ENCODE peak calls at places on chromosomes 11 and 22, in five cellular contexts. P is upper lobe of right lung, C is heart right ventricle, M is suprapubic skin, W is IMR-90. A is an unnamed sample. For H3K27me3, the result is how much of the 10 kb centered on the place peaks cover.

GRCh38 chr11:45930031-45930794 is 7.8 kb downstream of the LARGE2 start:
- DNase-seq in P (peak), C (peak), M (peak), W (no peak), A (no peak)

GRCh38 chr11:5364214-5364613 is 12.9 kb downstream of the OR51B6 start:
- DNase-seq in P (no peak), C (no peak), M (no peak), W (peak), A (no peak)

GRCh38 chr22:29032014-29032475 is 29.6 kb downstream of the C22orf31 start:
- DNase-seq in P (no peak), C (no peak), M (no peak), W (no peak), A (no peak)

GRCh38 chr11:57639321-57640067 is 10.2 kb downstream of the YPEL4 start:
- DNase-seq in P (no peak), C (no peak), M (no peak), W (peak), A (no peak)

GRCh38 chr11:116162541-116163230 is 610.1 kb downstream of the BUD13 start:
- DNase-seq in P (no peak), C (no peak), M (no peak), W (no peak), A (no peak)

GRCh38 chr22:33687464-33687863 is 232.8 kb downstream of the LARGE1 start:
- DNase-seq in P (no peak), C (no peak), M (no peak), W (no peak), A (no peak)

GRCh38 chr22:19016081-19016480 is 80.0 kb upstream of the PRODH start:
- DNase-seq in P (no peak), C (no peak), M (no peak), W (no peak), A (no peak)

GRCh38 chr11:116835042-116835772 is 2.2 kb downstream of the APOA1 start:
- DNase-seq in P (no peak), C (no peak), M (no peak), W (no peak), A (no peak)

GRCh38 chr22:48794906-48795305 is 1032.8 kb downstream of the BRD1 start:
- DNase-seq in P (no peak), C (no peak), M (no peak), W (no peak), A (no peak)

GRCh38 chr22:30891781-30892180 is 76.8 kb downstream of the MORC2 start:
- DNase-seq in P (peak), C (no peak), M (no peak), W (no peak), A (peak)

GRCh38 chr11:96052921-96053631 is 129.2 kb upstream of the MTMR2 start:
- DNase-seq in P (no peak), C (no peak), M (no peak), W (peak), A (no peak)

GRCh38 chr11:30499940-30500339 is 86.2 kb downstream of the MPPED2 start:
- DNase-seq in P (no peak), C (no peak), M (no peak), W (no peak), A (no peak)

GRCh38 chr11:43518407-43519165 is 159.9 kb downstream of the TTC17 start:
- DNase-seq in P (no peak), C (no peak), M (no peak), W (peak), A (no peak)

GRCh38 chr11:8777907-8778767 is 95.5 kb downstream of the RPL27A start:
- DNase-seq in P (no peak), C (peak), M (peak), W (peak), A (peak)

GRCh38 chr11:57087966-57088365 is 93.8 kb upstream of the LRRC55 start:
- DNase-seq in P (no peak), C (no peak), M (no peak), W (no peak), A (no peak)

GRCh38 chr11:65221026-65221425 is 39.3 kb downstream of the CAPN1 start:
- DNase-seq in P (no peak), C (no peak), M (no peak), W (no peak), A (no peak)

GRCh38 chr11:113668255-113668654 is 37.9 kb downstream of the TMPRSS5 start:
- DNase-seq in P (no peak), C (no peak), M (no peak), W (no peak), A (no peak)

GRCh38 chr11:131370901-131371790 is 731 bp downstream of the NTM start:
- DNase-seq in P (no peak), C (no peak), M (no peak), W (no peak), A (no peak)

GRCh38 chr11:35511666-35512065 is 13.8 kb downstream of the PAMR1 start:
- DNase-seq in P (no peak), C (no peak), M (no peak), W (peak), A (no peak)

GRCh38 chr11:15278129-15278528 is 163.4 kb downstream of the INSC start:
- DNase-seq in P (no peak), C (no peak), M (no peak), W (peak), A (no peak)

GRCh38 chr11:15275141-15275540 is 160.4 kb downstream of the INSC start:
- DNase-seq in P (no peak), C (no peak), M (no peak), W (no peak), A (no peak)

GRCh38 chr11:15280393-15280792 is 165.7 kb downstream of the INSC start:
- DNase-seq in P (no peak), C (no peak), M (no peak), W (no peak), A (no peak)

GRCh38 chr11:15276616-15277015 is 161.9 kb downstream of the INSC start:
- DNase-seq in P (no peak), C (no peak), M (no peak), W (peak), A (no peak)
- TF ChIP-seq CTCF in P (peak), C (peak), M (no peak), W (peak), A (no peak)

GRCh38 chr11:64163951-64164350 is 2.0 kb downstream of the MACROD1 start:
- DNase-seq in P (no peak), C (no peak), M (no peak), W (no peak), A (no peak)

GRCh38 chr11:64165842-64166635 is at the start of gene MACROD1:
- DNase-seq in P (peak), C (peak), M (peak), W (peak), A (peak)

GRCh38 chr11:64164392-64165312 is 1.3 kb downstream of the MACROD1 start:
- DNase-seq in P (peak), C (peak), M (no peak), W (no peak), A (no peak)

GRCh38 chr11:64161037-64161436 is 4.9 kb downstream of the MACROD1 start:
- DNase-seq in P (no peak), C (no peak), M (no peak), W (no peak), A (no peak)

GRCh38 chr11:64165482-64165841 is 451 bp downstream of the MACROD1 start:
- DNase-seq in P (peak), C (peak), M (no peak), W (no peak), A (no peak)
- H3K27ac ChIP-seq in P (peak), C (peak), M (peak), W (peak), A (peak)

DNA sequence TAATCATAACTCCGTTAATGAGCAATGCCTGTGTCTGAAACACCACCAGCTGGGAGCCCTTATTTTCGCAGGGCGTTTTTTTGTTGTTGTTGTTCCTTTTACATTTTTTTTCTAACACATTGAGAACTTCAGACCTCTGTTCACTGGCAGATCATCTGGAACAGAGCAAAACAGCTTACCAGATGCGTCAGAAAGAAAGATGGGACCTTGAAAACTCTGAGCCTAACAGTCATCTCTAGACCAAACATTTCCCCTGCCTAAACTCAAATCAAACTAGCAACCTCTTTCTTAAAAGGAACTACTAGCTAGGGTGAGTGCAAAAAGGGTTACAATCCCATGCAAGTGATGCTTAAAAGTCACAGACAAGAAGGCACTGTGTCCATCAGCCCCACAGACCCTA is 93.2 kb downstream of the PLEKHA7 start:
- DNase-seq in P (no peak), C (no peak), M (no peak), W (no peak), A (no peak)
- H3K27me3 ChIP-seq in P (under half), C (under half), M (under half), W (under half), A (under half)

GRCh38 chr11:110367571-110367970 is 62.2 kb upstream of the FDX1 start:
- DNase-seq in P (no peak), C (no peak), M (no peak), W (no peak), A (no peak)
- TF ChIP-seq CTCF in P (peak), C (peak), M (no peak), W (peak), A (no peak)

GRCh38 chr11:128575956-128576340 is 11.4 kb downstream of the ETS1 start:
- DNase-seq in P (no peak), C (no peak), M (no peak), W (peak), A (no peak)

GRCh38 chr11:128573674-128574073 is 13.7 kb downstream of the ETS1 start:
- DNase-seq in P (no peak), C (no peak), M (no peak), W (no peak), A (no peak)

GRCh38 chr11:128575174-128575955 is 12.0 kb downstream of the ETS1 start:
- DNase-seq in P (no peak), C (no peak), M (no peak), W (no peak), A (no peak)

GRCh38 chr11:128572965-128573364 is 14.4 kb downstream of the ETS1 start:
- DNase-seq in P (no peak), C (no peak), M (no peak), W (no peak), A (no peak)

DNA sequence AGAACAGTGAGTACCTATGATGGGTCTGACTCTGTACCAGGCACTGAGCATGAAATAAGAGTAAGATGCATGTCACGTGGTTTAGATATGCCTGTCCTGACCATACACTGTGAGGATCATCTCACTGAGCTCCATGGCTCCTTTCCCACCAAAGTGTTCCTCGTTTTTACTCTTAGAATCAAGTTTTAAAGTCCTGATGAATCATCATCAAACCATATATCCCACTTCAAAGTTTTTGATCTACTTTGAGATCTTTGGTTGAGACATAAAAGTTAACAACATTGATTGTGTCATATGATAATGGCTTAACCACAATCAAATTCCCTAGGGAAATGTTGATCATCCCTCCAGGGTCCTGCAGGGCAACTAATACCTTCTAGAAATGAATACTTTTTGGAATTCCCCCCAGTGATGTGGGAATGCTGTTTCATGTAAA is 12.8 kb downstream of the ETS1 start:
- DNase-seq in P (no peak), C (no peak), M (no peak), W (peak), A (no peak)
- H3K27ac ChIP-seq in P (no peak), C (no peak), M (no peak), W (no peak), A (no peak)

GRCh38 chr22:27799334-27800249 is 2.0 kb downstream of the MN1 start:
- DNase-seq in P (no peak), C (peak), M (no peak), W (no peak), A (peak)

GRCh38 chr22:27801616-27802388 is at the start of gene MN1:
- DNase-seq in P (peak), C (peak), M (no peak), W (peak), A (peak)

GRCh38 chr22:27800250-27801131 is 1.1 kb downstream of the MN1 start:
- DNase-seq in P (no peak), C (peak), M (no peak), W (no peak), A (no peak)

GRCh38 chr22:27802389-27803079 is 978 bp upstream of the MN1 start:
- DNase-seq in P (no peak), C (no peak), M (no peak), W (no peak), A (no peak)

GRCh38 chr22:27801197-27801615 is 350 bp downstream of the MN1 start:
- DNase-seq in P (peak), C (peak), M (no peak), W (peak), A (no peak)
- H3K27me3 ChIP-seq in P (under half), C (under half), M (under half), W (under half), A (under half)

GRCh38 chr11:128551641-128552335 is 35.6 kb downstream of the ETS1 start:
- DNase-seq in P (no peak), C (no peak), M (no peak), W (no peak), A (no peak)

GRCh38 chr11:128553662-128554392 is 33.5 kb downstream of the ETS1 start:
- DNase-seq in P (no peak), C (no peak), M (no peak), W (peak), A (no peak)

GRCh38 chr11:128552783-128553661 is 34.3 kb downstream of the ETS1 start:
- DNase-seq in P (no peak), C (no peak), M (no peak), W (peak), A (no peak)

GRCh38 chr11:128559496-128560103 is 27.8 kb downstream of the ETS1 start:
- DNase-seq in P (no peak), C (no peak), M (no peak), W (no peak), A (no peak)

DNA sequence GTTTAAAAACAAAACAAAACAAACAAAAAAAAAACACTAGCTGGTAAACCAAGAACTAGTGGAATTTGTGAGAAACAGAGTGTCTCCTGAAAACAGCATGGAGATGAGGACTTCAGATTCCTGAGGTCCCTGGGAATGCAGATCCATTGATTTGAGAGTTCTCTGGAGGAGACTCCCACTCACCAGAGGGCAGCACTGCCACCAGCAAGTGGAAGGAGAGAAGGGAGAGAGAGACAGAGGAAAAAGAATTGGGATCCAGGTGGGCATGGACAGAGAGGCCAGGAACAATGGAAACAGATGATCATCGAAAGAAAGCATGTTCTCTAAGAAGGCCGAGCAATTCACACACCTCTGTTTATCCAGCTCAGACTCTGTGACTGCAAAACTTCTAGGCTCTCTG is 31.8 kb downstream of the ETS1 start:
- DNase-seq in P (no peak), C (no peak), M (no peak), W (no peak), A (no peak)
- TF ChIP-seq CTCF in P (peak), C (peak), M (no peak), W (peak), A (no peak)

GRCh38 chr11:128411149-128411548 is 176.2 kb downstream of the ETS1 start:
- DNase-seq in P (no peak), C (no peak), M (no peak), W (no peak), A (no peak)

GRCh38 chr11:128405693-128406364 is 181.5 kb downstream of the ETS1 start:
- DNase-seq in P (no peak), C (no peak), M (no peak), W (no peak), A (no peak)

GRCh38 chr11:128406365-128406706 is 181.0 kb downstream of the ETS1 start:
- DNase-seq in P (no peak), C (no peak), M (no peak), W (no peak), A (no peak)

GRCh38 chr11:128409476-128409875 is 177.9 kb downstream of the ETS1 start:
- DNase-seq in P (no peak), C (no peak), M (no peak), W (peak), A (no peak)

DNA sequence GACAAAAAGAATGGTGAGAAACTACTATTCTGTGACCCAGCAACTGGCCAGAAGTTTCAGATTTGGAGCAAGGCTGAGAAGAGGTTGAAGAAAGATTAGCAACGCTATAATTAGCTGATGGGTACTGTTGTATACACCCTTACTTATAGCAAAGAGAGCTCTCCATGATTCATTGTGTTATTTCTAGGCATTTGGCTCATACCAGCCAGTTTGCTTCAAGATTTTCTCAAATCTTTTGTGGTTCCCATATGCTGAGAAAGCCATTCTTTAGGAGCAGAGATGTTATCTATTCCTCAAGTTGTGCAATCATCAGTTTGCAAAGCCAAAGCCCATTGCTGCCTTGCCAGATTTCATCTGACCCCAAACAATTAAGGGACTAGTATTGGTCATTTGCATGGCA is 179.4 kb downstream of the ETS1 start:
- DNase-seq in P (no peak), C (no peak), M (no peak), W (peak), A (no peak)
- H3K27ac ChIP-seq in P (no peak), C (no peak), M (no peak), W (no peak), A (no peak)

GRCh38 chr22:45927059-45927458 is 49.9 kb downstream of the WNT7B start:
- DNase-seq in P (no peak), C (no peak), M (no peak), W (no peak), A (no peak)
- H3K27me3 ChIP-seq in P (under half), C (under half), M (under half), W (under half), A (under half)

DNA sequence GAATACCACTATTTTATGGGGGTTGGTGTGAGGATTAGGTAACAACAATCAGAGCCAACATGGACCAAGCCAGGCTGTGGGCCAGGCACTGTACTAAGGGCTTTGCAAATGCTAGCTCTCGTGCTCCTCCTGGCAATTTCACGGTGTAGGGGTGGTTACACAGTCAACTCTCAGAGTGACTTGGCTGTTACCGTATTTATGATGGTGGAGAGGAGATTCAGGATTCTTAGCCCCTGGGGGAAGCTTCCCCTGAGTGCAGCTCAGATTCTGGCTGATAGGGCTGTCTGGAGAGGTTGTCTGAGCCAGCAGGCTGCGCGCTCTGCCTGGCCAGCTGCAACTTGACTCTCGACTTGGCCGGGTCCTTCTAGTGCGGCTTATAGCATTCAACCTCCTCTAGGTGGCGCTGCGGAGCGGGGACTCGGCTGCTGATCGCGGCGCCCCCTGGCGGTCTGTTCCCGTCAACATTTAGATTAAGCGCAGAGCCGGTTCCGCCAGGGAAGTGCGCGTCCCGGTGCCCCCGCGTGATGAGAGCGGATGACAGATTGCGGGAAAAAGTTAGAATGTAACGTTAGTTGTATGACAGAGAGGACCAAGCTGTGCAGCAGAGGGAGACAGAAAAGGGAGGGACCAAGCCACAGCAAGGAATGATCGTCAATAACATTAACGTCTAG is 4.5 kb upstream of the NCF4 start:
- DNase-seq in P (peak), C (peak), M (peak), W (peak), A (peak)
- TF ChIP-seq CTCF in P (peak), C (peak), M (peak), W (peak), A (peak)

A was measured in tibial artery.